ENCODE peak calls at places on chromosomes 12 and 14, in four cellular contexts. K, N, X and O are unnamed samples.
A peak's percentile ranks its signal among the peaks of the same experiment; 100 is the strongest.

GRCh38 chr12:107541001-107541400 is 144.6 kb upstream of the PWP1 start:
- DNase-seq in K (no peak), N (no peak), X (no peak), O (no peak)

GRCh38 chr14:91774138-91775096 is 42.5 kb upstream of the CATSPERB start:
- DNase-seq in K (no peak), N (no peak), X (no peak), O (no peak)

GRCh38 chr12:52162971-52163370 is 28.8 kb downstream of the KRT80 start:
- DNase-seq in K (no peak), N (no peak), X (no peak), O (no peak)

GRCh38 chr14:22820731-22821130 is 5.5 kb upstream of the SLC7A7 start:
- DNase-seq in K (no peak), N (no peak), X (no peak), O (no peak)

GRCh38 chr12:117084405-117085317 is 14.6 kb downstream of the TESC start:
- DNase-seq in K (no peak), N (peak; percentile 75), X (no peak), O (no peak)

GRCh38 chr14:72576258-72576657 is 317.6 kb downstream of the DPF3 start:
- DNase-seq in K (no peak), N (no peak), X (no peak), O (no peak)

GRCh38 chr14:99561827-99562226 is 42.2 kb downstream of the CCDC85C start:
- DNase-seq in K (no peak), N (no peak), X (no peak), O (no peak)

GRCh38 chr12:3534511-3534910 is 43.5 kb downstream of the PRMT8 start:
- DNase-seq in K (no peak), N (no peak), X (no peak), O (no peak)

GRCh38 chr12:107092669-107093546 is 441 bp downstream of the CRY1 start:
- DNase-seq in K (no peak), N (peak; percentile 60), X (peak; percentile 72), O (no peak)

GRCh38 chr14:24155100-24155499 is 6.0 kb upstream of the IRF9 start:
- DNase-seq in K (no peak), N (no peak), X (no peak), O (no peak)

GRCh38 chr12:128606538-128606937 is 217.2 kb downstream of the SLC15A4 start:
- DNase-seq in K (no peak), N (no peak), X (no peak), O (no peak)